ENCODE peak calls at places on chromosomes 4 and X, in five cellular contexts. E, W, I, X and D are unnamed samples.
A peak's percentile ranks its signal among the peaks of the same experiment; 100 is the strongest.

GRCh38 chrX:38627683-38628082 is 66.3 kb downstream of the TSPAN7 start:
- DNase-seq in X (no peak), W (peak; percentile 58), E (peak; percentile 36), I (no peak), D (peak; percentile 7)

GRCh38 chr4:189834586-189834985 is 106.1 kb upstream of the FRG1 start:
- DNase-seq in W (no peak), I (no peak), E (no peak), X (no peak), D (no peak)

GRCh38 chr4:75584067-75584466 is 28.2 kb downstream of the ODAPH start:
- DNase-seq in X (no peak), E (no peak), I (no peak), W (no peak), D (no peak)

GRCh38 chr4:1008840-1009646 is 2.4 kb upstream of the FGFRL1 start:
- DNase-seq in I (no peak), X (no peak), W (no peak), E (peak; percentile 54), D (no peak)

GRCh38 chr4:48173055-48173991 is 39.3 kb upstream of the TXK start:
- DNase-seq in W (no peak), X (no peak), E (no peak), I (no peak), D (no peak)

GRCh38 chr4:37689353-37689752 is 3.2 kb upstream of the RELL1 start:
- DNase-seq in W (no peak), I (no peak), X (no peak), E (no peak), D (no peak)

GRCh38 chr4:137510866-137511265 is 21.4 kb downstream of the PCDH18 start:
- DNase-seq in E (no peak), X (no peak), W (peak; percentile 48), I (no peak), D (no peak)

GRCh38 chr4:185480016-185480732 is 8.6 kb upstream of the CCDC110 start:
- DNase-seq in E (no peak), X (no peak), W (no peak), I (no peak), D (no peak)

GRCh38 chrX:73069365-73070035 is 9.8 kb downstream of the PABPC1L2A start:
- DNase-seq in E (no peak), I (no peak), X (no peak), W (no peak), D (no peak)

GRCh38 chr4:74975082-74975481 is 42.2 kb downstream of the PARM1 start:
- DNase-seq in I (no peak), E (no peak), X (no peak), W (no peak), D (no peak)

GRCh38 chrX:14022019-14022418 is 7.7 kb downstream of the GEMIN8 start:
- DNase-seq in I (no peak), X (no peak), W (no peak), E (no peak), D (no peak)

GRCh38 chr4:55475394-55476243 is 71.1 kb downstream of the CLOCK start:
- DNase-seq in X (no peak), I (no peak), E (no peak), W (no peak), D (no peak)

GRCh38 chr4:80307183-80307735 is 28.3 kb upstream of the CFAP299 start:
- DNase-seq in X (peak; percentile 84), W (peak; percentile 52), E (no peak), I (no peak), D (no peak)

GRCh38 chr4:141133146-141134006 is at the start of gene RNF150:
- DNase-seq in X (peak; percentile 76), I (peak; percentile 84), E (peak; percentile 34), W (peak; percentile 77), D (peak; percentile 76)

GRCh38 chr4:121633642-121634041 is 63.1 kb downstream of the ANXA5 start:
- DNase-seq in X (no peak), W (no peak), I (no peak), E (no peak), D (peak; percentile 5)

GRCh38 chr4:1714303-1715001 is 2.3 kb upstream of the SLBP start:
- DNase-seq in E (no peak), I (no peak), X (no peak), W (no peak), D (no peak)

GRCh38 chr4:40837094-40837870 is 87.5 kb downstream of the NSUN7 start:
- DNase-seq in W (no peak), E (no peak), X (no peak), I (no peak), D (no peak)

GRCh38 chr4:56906534-56906933 is 1.2 kb upstream of the REST start:
- DNase-seq in I (no peak), X (no peak), E (no peak), W (no peak), D (no peak)

GRCh38 chr4:119300072-119300387 is 21.9 kb downstream of the FABP2 start:
- DNase-seq in W (peak; percentile 21), I (peak; percentile 28), X (no peak), E (no peak), D (peak; percentile 34)

GRCh38 chr4:88616275-88616996 is 24.2 kb downstream of the HERC3 start:
- DNase-seq in E (no peak), X (no peak), W (no peak), I (no peak), D (no peak)

GRCh38 chrX:63350551-63350950 is 581 bp downstream of the SPIN4 start:
- DNase-seq in I (peak; percentile 13), X (no peak), E (peak; percentile 32), W (peak; percentile 19), D (peak; percentile 13)

GRCh38 chr4:121707344-121707743 is 10.6 kb upstream of the ANXA5 start:
- DNase-seq in E (no peak), X (no peak), W (no peak), I (no peak), D (no peak)